ENCODE peak calls at places on chromosomes 6 and 20, in five cellular contexts. One of them, this sample, is unnamed.

GRCh38 chr6:51536728-51537127 is 550.7 kb downstream of the PKHD1 start:
- DNase-seq in heart left ventricle: no peak
- DNase-seq in midbrain: no peak
- DNase-seq in nucleus accumbens: no peak
- DNase-seq in germinal center: no peak
- DNase-seq in this sample: no peak

GRCh38 chr6:21634582-21634981 is 41.0 kb downstream of the SOX4 start:
- DNase-seq in heart left ventricle: no peak
- DNase-seq in midbrain: no peak
- DNase-seq in nucleus accumbens: no peak
- DNase-seq in germinal center: no peak
- DNase-seq in this sample: no peak

GRCh38 chr6:13373488-13373886 is 45.1 kb upstream of the TBC1D7 start:
- DNase-seq in heart left ventricle: no peak
- DNase-seq in midbrain: no peak
- DNase-seq in nucleus accumbens: no peak
- DNase-seq in germinal center: no peak
- DNase-seq in this sample: no peak

GRCh38 chr6:35176625-35177024 is 35.5 kb upstream of the TCP11 start:
- DNase-seq in heart left ventricle: no peak
- DNase-seq in midbrain: no peak
- DNase-seq in nucleus accumbens: no peak
- DNase-seq in germinal center: no peak
- DNase-seq in this sample: no peak

GRCh38 chr20:59333928-59334327 is 33.5 kb downstream of the EDN3 start:
- DNase-seq in heart left ventricle: no peak
- DNase-seq in midbrain: no peak
- DNase-seq in nucleus accumbens: no peak
- DNase-seq in germinal center: no peak
- DNase-seq in this sample: peak; percentile 55

GRCh38 chr6:71279321-71279720 is 9.3 kb upstream of the OGFRL1 start:
- DNase-seq in heart left ventricle: no peak
- DNase-seq in midbrain: no peak
- DNase-seq in nucleus accumbens: no peak
- DNase-seq in germinal center: no peak
- DNase-seq in this sample: no peak

GRCh38 chr20:32839982-32840285 is 18.8 kb upstream of the EFCAB8 start:
- DNase-seq in heart left ventricle: no peak
- DNase-seq in midbrain: no peak
- DNase-seq in nucleus accumbens: no peak
- DNase-seq in germinal center: no peak
- DNase-seq in this sample: no peak

GRCh38 chr6:50899306-50899840 is 80.7 kb downstream of the TFAP2B start:
- DNase-seq in heart left ventricle: no peak
- DNase-seq in midbrain: no peak
- DNase-seq in nucleus accumbens: no peak
- DNase-seq in germinal center: no peak
- DNase-seq in this sample: no peak

GRCh38 chr20:31573555-31574295 is 31.4 kb upstream of the ID1 start:
- DNase-seq in heart left ventricle: no peak
- DNase-seq in midbrain: no peak
- DNase-seq in nucleus accumbens: no peak
- DNase-seq in germinal center: no peak
- DNase-seq in this sample: no peak

GRCh38 chr6:34585512-34586045 is 29.4 kb upstream of the SPDEF start:
- DNase-seq in heart left ventricle: no peak
- DNase-seq in midbrain: no peak
- DNase-seq in nucleus accumbens: no peak
- DNase-seq in germinal center: no peak
- DNase-seq in this sample: no peak

GRCh38 chr6:23784313-23784919 is 341.6 kb upstream of the NRSN1 start:
- DNase-seq in heart left ventricle: no peak
- DNase-seq in midbrain: no peak
- DNase-seq in nucleus accumbens: no peak
- DNase-seq in germinal center: no peak
- DNase-seq in this sample: no peak

GRCh38 chr20:31564284-31564683 is 40.8 kb upstream of the ID1 start:
- DNase-seq in heart left ventricle: no peak
- DNase-seq in midbrain: no peak
- DNase-seq in nucleus accumbens: no peak
- DNase-seq in germinal center: no peak
- DNase-seq in this sample: no peak

GRCh38 chr20:43187476-43188233 is 2.1 kb downstream of the PTPRT start:
- DNase-seq in heart left ventricle: peak; percentile 51
- DNase-seq in midbrain: peak; percentile 78
- DNase-seq in nucleus accumbens: peak; percentile 52
- DNase-seq in germinal center: peak; percentile 74
- DNase-seq in this sample: peak; percentile 84

GRCh38 chr6:28446818-28447511 is 3.7 kb upstream of the ZSCAN23 start:
- DNase-seq in heart left ventricle: peak; percentile 29
- DNase-seq in midbrain: no peak
- DNase-seq in nucleus accumbens: no peak
- DNase-seq in germinal center: no peak
- DNase-seq in this sample: no peak

GRCh38 chr20:52172392-52173047 is 19.1 kb downstream of the ZFP64 start:
- DNase-seq in heart left ventricle: no peak
- DNase-seq in midbrain: no peak
- DNase-seq in nucleus accumbens: no peak
- DNase-seq in germinal center: no peak
- DNase-seq in this sample: no peak

GRCh38 chr20:47191074-47191673 is 165.3 kb downstream of the ZMYND8 start:
- DNase-seq in heart left ventricle: no peak
- DNase-seq in midbrain: no peak
- DNase-seq in nucleus accumbens: no peak
- DNase-seq in germinal center: no peak
- DNase-seq in this sample: no peak

GRCh38 chr6:86683132-86683908 is 254.0 kb upstream of the HTR1E start:
- DNase-seq in heart left ventricle: no peak
- DNase-seq in midbrain: no peak
- DNase-seq in nucleus accumbens: no peak
- DNase-seq in germinal center: no peak
- DNase-seq in this sample: no peak

GRCh38 chr6:33838979-33839378 is 35.2 kb upstream of the MLN start:
- DNase-seq in heart left ventricle: no peak
- DNase-seq in midbrain: no peak
- DNase-seq in nucleus accumbens: no peak
- DNase-seq in germinal center: no peak
- DNase-seq in this sample: no peak

GRCh38 chr20:52749020-52749419 is 223.1 kb upstream of the TSHZ2 start:
- DNase-seq in heart left ventricle: no peak
- DNase-seq in midbrain: no peak
- DNase-seq in nucleus accumbens: no peak
- DNase-seq in germinal center: no peak
- DNase-seq in this sample: no peak

GRCh38 chr20:18624948-18625347 is 37.1 kb downstream of the DTD1 start:
- DNase-seq in heart left ventricle: no peak
- DNase-seq in midbrain: no peak
- DNase-seq in nucleus accumbens: no peak
- DNase-seq in germinal center: no peak
- DNase-seq in this sample: no peak

GRCh38 chr20:35002426-35003210 is 47.0 kb downstream of the MYH7B start:
- DNase-seq in heart left ventricle: peak; percentile 14
- DNase-seq in midbrain: no peak
- DNase-seq in nucleus accumbens: no peak
- DNase-seq in germinal center: no peak
- DNase-seq in this sample: no peak

GRCh38 chr6:53439556-53439955 is 90.8 kb upstream of the ELOVL5 start:
- DNase-seq in heart left ventricle: no peak
- DNase-seq in midbrain: peak; percentile 85
- DNase-seq in nucleus accumbens: no peak
- DNase-seq in germinal center: no peak
- DNase-seq in this sample: no peak

GRCh38 chr6:34331361-34332050 is 61.0 kb downstream of the NUDT3 start:
- DNase-seq in heart left ventricle: no peak
- DNase-seq in midbrain: no peak
- DNase-seq in nucleus accumbens: no peak
- DNase-seq in germinal center: no peak
- DNase-seq in this sample: no peak

GRCh38 chr6:24522090-24522820 is 27.5 kb downstream of the ALDH5A1 start:
- DNase-seq in heart left ventricle: no peak
- DNase-seq in midbrain: no peak
- DNase-seq in nucleus accumbens: no peak
- DNase-seq in germinal center: peak; percentile 69
- DNase-seq in this sample: no peak

GRCh38 chr6:122904166-122904565 is 91.9 kb upstream of the CLVS2 start:
- DNase-seq in heart left ventricle: no peak
- DNase-seq in midbrain: no peak
- DNase-seq in nucleus accumbens: no peak
- DNase-seq in germinal center: no peak
- DNase-seq in this sample: no peak

GRCh38 chr6:82957171-82957894 is 108.3 kb downstream of the UBE3D start:
- DNase-seq in heart left ventricle: no peak
- DNase-seq in midbrain: no peak
- DNase-seq in nucleus accumbens: no peak
- DNase-seq in germinal center: no peak
- DNase-seq in this sample: no peak

GRCh38 chr6:108837236-108837971 is 10.8 kb upstream of the ARMC2 start:
- DNase-seq in heart left ventricle: no peak
- DNase-seq in midbrain: no peak
- DNase-seq in nucleus accumbens: no peak
- DNase-seq in germinal center: no peak
- DNase-seq in this sample: no peak

GRCh38 chr6:131366223-131366622 is 206.8 kb upstream of the ARG1 start:
- DNase-seq in heart left ventricle: no peak
- DNase-seq in midbrain: no peak
- DNase-seq in nucleus accumbens: no peak
- DNase-seq in germinal center: no peak
- DNase-seq in this sample: no peak

GRCh38 chr20:50948132-50948785 is 10.1 kb downstream of the DPM1 start:
- DNase-seq in heart left ventricle: no peak
- DNase-seq in midbrain: no peak
- DNase-seq in nucleus accumbens: no peak
- DNase-seq in germinal center: no peak
- DNase-seq in this sample: no peak

GRCh38 chr20:48944663-48945297 is 23.3 kb downstream of the ARFGEF2 start:
- DNase-seq in heart left ventricle: no peak
- DNase-seq in midbrain: no peak
- DNase-seq in nucleus accumbens: no peak
- DNase-seq in germinal center: no peak
- DNase-seq in this sample: no peak

This sample was measured in mucosa of gallbladder.